ENCODE peak calls at places on chromosomes 1 and 21, in five cellular contexts. K is neural progenitor cell, W is brain microvascular endothelial cell, A is tibial nerve, J is GM06990. Z is an unnamed sample.

GRCh38 chr1:117821782-117822447 is 107.5 kb downstream of the GDAP2 start:
- DNase-seq in K (no peak), W (peak; percentile 97), A (no peak), J (no peak), Z (no peak)

GRCh38 chr1:46342084-46342656 is 1.6 kb downstream of the NSUN4 start:
- DNase-seq in K (peak; percentile 15), W (peak; percentile 52), A (no peak), J (no peak), Z (no peak)

GRCh38 chr1:6489799-6490180 is 1.7 kb downstream of the PLEKHG5 start:
- DNase-seq in K (peak; percentile 88), W (peak; percentile 47), A (peak; percentile 42), J (peak; percentile 80), Z (peak; percentile 94)

GRCh38 chr1:151762941-151763921 is at the start of gene MRPL9:
- DNase-seq in K (peak; percentile 90), W (peak; percentile 77), A (peak; percentile 55), J (peak; percentile 89), Z (peak; percentile 94)

GRCh38 chr1:15935056-15935950 is 40.6 kb downstream of the ZBTB17 start:
- DNase-seq in K (no peak), W (no peak), A (no peak), J (no peak), Z (no peak)

GRCh38 chr1:206864939-206865671 is at the start of gene IL20:
- DNase-seq in K (peak; percentile 83), W (peak; percentile 49), A (peak; percentile 59), J (peak; percentile 41), Z (peak; percentile 84)

GRCh38 chr1:96538001-96538649 is 183.5 kb upstream of the PTBP2 start:
- DNase-seq in K (no peak), W (peak; percentile 56), A (no peak), J (no peak), Z (no peak)

GRCh38 chr1:115063238-115063901 is 25.9 kb downstream of the TSPAN2 start:
- DNase-seq in K (no peak), W (no peak), A (no peak), J (no peak), Z (no peak)

GRCh38 chr1:59064592-59064991 is 232.3 kb upstream of the FGGY start:
- DNase-seq in K (no peak), W (no peak), A (no peak), J (no peak), Z (no peak)

GRCh38 chr1:116498789-116499628 is 71.8 kb downstream of the CD58 start:
- DNase-seq in K (peak; percentile 84), W (peak; percentile 66), A (no peak), J (no peak), Z (no peak)

GRCh38 chr1:157004771-157005170 is 40.8 kb downstream of the ARHGEF11 start:
- DNase-seq in K (no peak), W (no peak), A (no peak), J (no peak), Z (no peak)

GRCh38 chr1:50739125-50739524 is 220.9 kb downstream of the FAF1 start:
- DNase-seq in K (no peak), W (no peak), A (no peak), J (no peak), Z (no peak)

GRCh38 chr1:225360119-225360518 is 67.7 kb downstream of the LBR start:
- DNase-seq in K (no peak), W (no peak), A (no peak), J (no peak), Z (no peak)

GRCh38 chr21:38181101-38181500 is 75.7 kb upstream of the KCNJ15 start:
- DNase-seq in K (no peak), W (no peak), A (no peak), J (no peak), Z (no peak)

GRCh38 chr1:24331961-24332673 is 13.0 kb downstream of the GRHL3 start:
- DNase-seq in K (no peak), W (no peak), A (no peak), J (no peak), Z (no peak)

GRCh38 chr1:175000697-175001187 is 995 bp downstream of the CACYBP start:
- DNase-seq in K (no peak), W (no peak), A (no peak), J (no peak), Z (no peak)

GRCh38 chr1:196464545-196464944 is 143.7 kb downstream of the KCNT2 start:
- DNase-seq in K (no peak), W (peak; percentile 14), A (no peak), J (no peak), Z (no peak)

DNA sequence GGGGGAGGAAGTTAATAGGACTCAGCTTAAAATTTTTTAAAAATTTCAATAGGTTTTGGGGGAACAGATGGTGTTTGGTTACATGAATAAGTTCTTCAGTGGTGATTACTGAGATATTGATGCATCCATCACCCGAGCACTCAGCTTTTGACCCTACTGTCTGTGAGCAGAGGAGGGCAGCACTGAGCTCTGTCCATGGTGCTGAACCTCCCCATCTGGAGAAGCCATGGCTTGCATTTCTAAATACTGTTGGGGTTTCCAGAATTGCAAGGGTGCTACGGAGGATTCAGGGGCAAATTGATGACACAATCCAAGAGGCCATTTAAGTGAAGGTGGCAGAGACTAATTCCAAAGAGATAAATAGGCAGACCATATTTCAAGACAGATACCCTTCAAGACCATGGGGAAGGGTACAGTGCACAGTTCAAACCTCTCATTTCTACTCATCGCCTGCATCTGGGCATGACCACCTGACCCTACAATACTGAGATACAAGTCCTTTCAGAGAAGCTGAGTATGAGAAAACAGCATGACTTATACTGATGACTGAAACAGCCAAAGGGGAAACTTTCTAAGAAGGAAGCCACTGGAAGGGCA is 17.2 kb downstream of the SYT2 start:
- DNase-seq in K (peak; percentile 93), W (peak; percentile 65), A (peak; percentile 27), J (no peak), Z (no peak)
- TF ChIP-seq CTCF in K (peak; percentile 47), W (peak; percentile 56), A (no peak), J (no peak), Z (peak; percentile 46)

DNA sequence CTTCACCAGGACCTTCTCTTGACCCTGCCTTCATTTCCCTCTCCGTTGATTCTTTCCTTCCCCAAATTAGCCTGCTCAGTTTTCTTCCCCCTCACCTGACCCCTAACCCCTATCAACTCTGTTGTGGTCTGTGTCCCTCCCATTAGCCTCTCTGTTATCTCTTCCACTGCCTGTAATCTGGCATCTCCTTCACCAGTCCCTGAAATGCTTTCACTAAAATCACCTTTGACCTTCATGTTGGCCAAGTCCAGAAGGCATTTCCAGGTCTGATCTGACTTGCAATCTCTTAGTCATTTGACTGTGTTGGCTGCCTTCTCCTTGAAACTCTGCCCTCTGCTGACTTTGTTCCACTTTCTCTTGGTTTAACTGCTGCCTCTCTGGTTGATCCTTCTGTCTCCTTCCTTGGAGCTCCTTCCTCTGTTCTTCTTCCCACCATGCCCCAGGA is 28.2 kb downstream of the ATP8B2 start:
- DNase-seq in K (peak; percentile 21), W (peak; percentile 27), A (no peak), J (no peak), Z (no peak)
- TF ChIP-seq CTCF in K (peak; percentile 28), W (peak; percentile 60), A (no peak), J (peak; percentile 40), Z (peak; percentile 18)

GRCh38 chr1:21783679-21784603 is 992 bp upstream of the USP48 start:
- DNase-seq in K (peak; percentile 96), W (peak; percentile 93), A (no peak), J (no peak), Z (no peak)

GRCh38 chr1:21779613-21780521 is 3.1 kb downstream of the USP48 start:
- DNase-seq in K (no peak), W (no peak), A (no peak), J (peak; percentile 74), Z (no peak)

GRCh38 chr1:21782868-21783678 is at the start of gene USP48:
- DNase-seq in K (peak; percentile 97), W (peak; percentile 87), A (peak; percentile 92), J (peak; percentile 99), Z (peak; percentile 98)

GRCh38 chr1:21778405-21778727 is 4.6 kb downstream of the USP48 start:
- DNase-seq in K (no peak), W (no peak), A (no peak), J (no peak), Z (no peak)

DNA sequence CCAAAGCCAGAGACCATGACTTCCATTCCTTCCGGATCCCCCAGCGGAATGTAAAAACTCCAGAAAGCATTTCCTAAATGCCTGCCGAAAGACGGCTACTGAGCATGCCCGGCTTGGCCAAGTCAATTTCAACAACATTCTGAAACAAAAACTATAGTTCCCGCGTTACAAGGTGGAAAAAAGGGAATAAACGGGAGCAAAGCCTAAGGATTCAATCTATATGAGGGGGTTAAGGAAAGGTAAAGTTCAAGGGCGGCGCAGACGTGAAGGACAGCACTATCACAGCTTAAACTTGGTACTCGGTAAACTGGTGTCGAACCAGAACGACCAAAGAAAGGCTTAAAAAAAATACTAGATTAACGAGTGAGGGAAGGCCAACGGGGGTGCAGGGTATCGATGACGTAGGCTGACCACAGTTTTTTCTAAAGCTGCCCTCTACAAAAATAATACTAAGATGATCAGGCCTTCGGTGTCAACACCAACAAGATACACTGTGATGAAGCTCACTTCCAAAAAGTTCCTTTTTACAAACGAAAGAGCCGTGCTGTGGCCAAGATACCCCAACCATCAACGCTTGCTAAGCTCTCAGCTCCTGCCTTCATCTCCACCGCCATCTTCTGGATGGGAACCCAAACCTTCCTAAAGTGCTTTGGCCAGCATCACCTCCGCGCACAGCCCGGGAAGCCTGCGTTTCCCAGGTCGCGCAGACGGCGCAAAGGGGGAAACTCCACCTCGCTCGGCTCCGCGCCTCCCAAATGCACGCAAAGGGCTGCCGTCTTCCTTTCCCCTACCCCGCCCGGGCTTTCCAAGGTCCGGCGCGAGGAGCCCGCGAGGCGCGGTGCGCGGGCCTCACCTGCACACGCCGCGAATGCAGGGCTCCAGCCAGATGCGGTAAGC is 730 bp downstream of the USP48 start:
- DNase-seq in K (peak; percentile 76), W (peak; percentile 43), A (no peak), J (no peak), Z (no peak)
- TF ChIP-seq CTCF in K (peak; percentile 15), W (peak; percentile 57), A (no peak), J (peak; percentile 39), Z (peak; percentile 58)

GRCh38 chr1:47551971-47552528 is 114.2 kb downstream of the FOXD2 start:
- DNase-seq in K (no peak), W (no peak), A (no peak), J (no peak), Z (no peak)

GRCh38 chr1:47545912-47546483 is 108.2 kb downstream of the FOXD2 start:
- DNase-seq in K (no peak), W (no peak), A (no peak), J (no peak), Z (no peak)

GRCh38 chr1:47548188-47548587 is 110.3 kb downstream of the FOXD2 start:
- DNase-seq in K (no peak), W (no peak), A (no peak), J (no peak), Z (no peak)

GRCh38 chr1:47547753-47548152 is 109.9 kb downstream of the FOXD2 start:
- DNase-seq in K (peak; percentile 45), W (peak; percentile 11), A (no peak), J (no peak), Z (no peak)

DNA sequence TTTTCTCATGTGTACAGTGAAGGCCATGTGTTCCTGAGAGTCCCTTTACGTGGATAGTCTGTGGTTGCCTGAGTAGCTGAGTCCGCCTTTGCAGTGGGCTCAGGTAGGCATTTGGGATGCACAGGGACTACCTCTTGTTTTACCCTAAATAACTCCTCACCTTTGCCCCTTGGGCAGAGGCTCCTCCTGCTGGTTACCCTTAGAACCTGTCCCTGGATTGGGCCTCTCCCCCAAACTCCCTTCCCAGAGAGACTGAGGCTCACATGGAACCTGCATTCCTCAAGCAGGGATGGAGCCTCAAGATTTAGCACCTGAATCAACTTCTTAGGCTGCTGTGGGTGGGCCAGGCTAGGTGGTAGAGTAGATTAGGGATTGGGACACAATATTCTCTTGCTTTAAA is 111.7 kb downstream of the FOXD2 start:
- DNase-seq in K (no peak), W (no peak), A (no peak), J (no peak), Z (no peak)
- TF ChIP-seq CTCF in K (no peak), W (peak; percentile 4), A (no peak), J (peak; percentile 9), Z (no peak)

Z was measured in osteocyte.